ENCODE peak calls at places on chromosomes 7 and 10, in four cellular contexts. One of them, this sample, is unnamed.

GRCh38 chr10:75210193-75211006 is at the start of gene VDAC2:
- DNase-seq in K562: peak; percentile 98
- DNase-seq in H1: no peak
- DNase-seq in GM12878: peak; percentile 75
- DNase-seq in this sample: peak; percentile 99

GRCh38 chr10:35422236-35422635 is 85.9 kb downstream of the CCNY start:
- DNase-seq in K562: no peak
- DNase-seq in H1: no peak
- DNase-seq in GM12878: no peak
- DNase-seq in this sample: no peak

GRCh38 chr7:116733924-116734591 is 62.1 kb downstream of the MET start:
- DNase-seq in K562: no peak
- DNase-seq in H1: no peak
- DNase-seq in GM12878: no peak
- DNase-seq in this sample: no peak

GRCh38 chr10:58352956-58353610 is 18.3 kb downstream of the UBE2D1 start:
- DNase-seq in K562: no peak
- DNase-seq in H1: no peak
- DNase-seq in GM12878: no peak
- DNase-seq in this sample: no peak

GRCh38 chr10:947881-948280 is 16.4 kb upstream of the LARP4B start:
- DNase-seq in K562: no peak
- DNase-seq in H1: no peak
- DNase-seq in GM12878: no peak
- DNase-seq in this sample: no peak

GRCh38 chr10:17009228-17009700 is 120.3 kb downstream of the CUBN start:
- DNase-seq in K562: no peak
- DNase-seq in H1: no peak
- DNase-seq in GM12878: no peak
- DNase-seq in this sample: no peak

GRCh38 chr10:76540786-76541185 is 1096.8 kb downstream of the KCNMA1 start:
- DNase-seq in K562: no peak
- DNase-seq in H1: no peak
- DNase-seq in GM12878: no peak
- DNase-seq in this sample: no peak

GRCh38 chr10:129958118-129958685 is 5.9 kb downstream of the EBF3 start:
- DNase-seq in K562: no peak
- DNase-seq in H1: no peak
- DNase-seq in GM12878: no peak
- DNase-seq in this sample: no peak

GRCh38 chr7:3140834-3141233 is 97.2 kb upstream of the CARD11 start:
- DNase-seq in K562: no peak
- DNase-seq in H1: no peak
- DNase-seq in GM12878: no peak
- DNase-seq in this sample: no peak

GRCh38 chr10:91034494-91035157 is 113.7 kb upstream of the ANKRD1 start:
- DNase-seq in K562: no peak
- DNase-seq in H1: no peak
- DNase-seq in GM12878: no peak
- DNase-seq in this sample: no peak

GRCh38 chr7:154253810-154254209 is 201.6 kb downstream of the DPP6 start:
- DNase-seq in K562: no peak
- DNase-seq in H1: no peak
- DNase-seq in GM12878: no peak
- DNase-seq in this sample: no peak

GRCh38 chr7:109663806-109664205 is 1094.1 kb downstream of the DNAJB9 start:
- DNase-seq in K562: no peak
- DNase-seq in H1: no peak
- DNase-seq in GM12878: no peak
- DNase-seq in this sample: no peak

GRCh38 chr7:66682350-66683093 is 53.8 kb downstream of the KCTD7 start:
- DNase-seq in K562: peak; percentile 46
- DNase-seq in H1: no peak
- DNase-seq in GM12878: no peak
- DNase-seq in this sample: peak; percentile 80
- TF ChIP-seq NRF1 in K562: no peak
- TF ChIP-seq NRF1 in H1: no peak
- TF ChIP-seq NRF1 in GM12878: no peak
- TF ChIP-seq NRF1 in this sample: no peak

DNA sequence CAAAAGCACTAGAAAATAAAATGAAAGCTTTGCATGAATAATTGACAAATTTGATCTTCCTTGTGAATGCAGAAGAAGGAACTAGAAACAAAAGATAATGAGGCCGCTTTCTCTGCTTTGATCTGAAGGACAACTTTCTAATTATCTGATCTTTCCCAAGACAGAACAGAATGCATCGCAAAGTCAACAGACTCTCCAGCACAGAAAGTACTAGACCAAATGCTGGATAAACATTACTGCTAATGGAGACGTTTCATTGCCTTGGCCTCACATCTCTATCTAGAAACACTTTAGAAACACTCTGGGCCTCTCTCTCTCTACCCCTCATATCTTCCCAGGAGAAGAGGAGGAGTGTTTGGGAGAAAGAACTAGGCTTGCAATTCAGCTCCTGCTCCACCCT is 76.4 kb downstream of the LRRC17 start:
- DNase-seq in K562: no peak
- DNase-seq in H1: no peak
- DNase-seq in GM12878: no peak
- DNase-seq in this sample: no peak
- TF ChIP-seq NRF1 in K562: no peak
- TF ChIP-seq NRF1 in H1: no peak
- TF ChIP-seq NRF1 in GM12878: no peak
- TF ChIP-seq NRF1 in this sample: no peak

GRCh38 chr10:131003455-131003854 is 308.1 kb downstream of the TCERG1L start:
- DNase-seq in K562: no peak
- DNase-seq in H1: no peak
- DNase-seq in GM12878: no peak
- DNase-seq in this sample: no peak
- TF ChIP-seq NRF1 in K562: no peak
- TF ChIP-seq NRF1 in H1: no peak
- TF ChIP-seq NRF1 in GM12878: no peak
- TF ChIP-seq NRF1 in this sample: no peak

GRCh38 chr7:86961686-86962085 is 97.8 kb downstream of the ELAPOR2 start:
- DNase-seq in K562: no peak
- DNase-seq in H1: no peak
- DNase-seq in GM12878: no peak
- DNase-seq in this sample: no peak
- TF ChIP-seq NRF1 in K562: no peak
- TF ChIP-seq NRF1 in H1: no peak
- TF ChIP-seq NRF1 in GM12878: no peak
- TF ChIP-seq NRF1 in this sample: no peak

GRCh38 chr10:100037758-100038315 is 28.1 kb upstream of the DNMBP start:
- DNase-seq in K562: no peak
- DNase-seq in H1: no peak
- DNase-seq in GM12878: no peak
- DNase-seq in this sample: no peak

GRCh38 chr10:100038561-100039071 is 28.9 kb upstream of the DNMBP start:
- DNase-seq in K562: no peak
- DNase-seq in H1: no peak
- DNase-seq in GM12878: no peak
- DNase-seq in this sample: no peak

DNA sequence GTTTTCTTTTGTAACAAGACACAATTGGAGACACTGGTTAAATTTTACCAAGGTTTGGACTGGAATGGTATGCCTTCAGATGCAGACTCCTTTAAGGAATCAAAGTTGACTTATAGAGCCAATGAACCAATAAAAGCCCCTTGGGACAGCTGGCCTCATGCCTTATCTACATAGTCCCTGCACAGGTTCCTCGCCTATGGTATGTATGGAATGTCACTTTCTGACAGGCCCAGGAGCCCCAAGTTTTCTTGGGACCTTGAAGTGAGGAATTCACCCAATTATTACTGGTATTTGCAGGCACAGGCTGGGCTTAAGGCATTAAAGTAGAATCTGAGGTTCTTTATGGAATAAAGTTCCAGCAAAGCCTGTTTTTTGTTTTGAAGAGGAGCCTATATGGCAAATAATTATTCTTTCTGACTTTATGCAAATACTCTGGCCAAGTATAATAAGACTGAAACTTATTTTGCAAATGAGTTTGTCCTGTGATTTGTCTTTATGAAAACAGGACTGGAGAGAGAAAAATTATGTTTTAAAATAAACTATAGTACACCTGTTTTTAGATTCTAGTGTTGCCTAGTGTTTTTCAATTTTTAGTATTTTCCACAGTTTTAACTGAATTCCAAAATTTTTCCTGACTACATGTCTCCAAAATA is 24.1 kb upstream of the DNMBP start:
- DNase-seq in K562: no peak
- DNase-seq in H1: no peak
- DNase-seq in GM12878: no peak
- DNase-seq in this sample: no peak
- TF ChIP-seq NRF1 in K562: no peak
- TF ChIP-seq NRF1 in H1: no peak
- TF ChIP-seq NRF1 in GM12878: no peak
- TF ChIP-seq NRF1 in this sample: no peak

GRCh38 chr7:128235469-128235868 is 5.6 kb upstream of the LEP start:
- DNase-seq in K562: no peak
- DNase-seq in H1: no peak
- DNase-seq in GM12878: no peak
- DNase-seq in this sample: no peak

GRCh38 chr7:128233471-128233870 is 7.6 kb upstream of the LEP start:
- DNase-seq in K562: no peak
- DNase-seq in H1: no peak
- DNase-seq in GM12878: no peak
- DNase-seq in this sample: no peak

GRCh38 chr7:128240696-128241386 is at the start of gene LEP:
- DNase-seq in K562: no peak
- DNase-seq in H1: no peak
- DNase-seq in GM12878: no peak
- DNase-seq in this sample: no peak

GRCh38 chr7:128234475-128234874 is 6.6 kb upstream of the LEP start:
- DNase-seq in K562: no peak
- DNase-seq in H1: no peak
- DNase-seq in GM12878: no peak
- DNase-seq in this sample: no peak

GRCh38 chr7:128236924-128237586 is 4.0 kb upstream of the LEP start:
- DNase-seq in K562: peak; percentile 52
- DNase-seq in H1: no peak
- DNase-seq in GM12878: peak; percentile 28
- DNase-seq in this sample: no peak
- TF ChIP-seq NRF1 in K562: peak; percentile 41
- TF ChIP-seq NRF1 in H1: no peak
- TF ChIP-seq NRF1 in GM12878: no peak
- TF ChIP-seq NRF1 in this sample: no peak